ENCODE peak calls at places on chromosome 15, in six cellular contexts. F is A549, V is HepG2, P is IMR-90, I is SK-N-SH, E is K562. H is an unnamed sample.

GRCh38 chr15:31111091-31111647 is 9.6 kb upstream of the TRPM1 start:
- DNase-seq in V (no peak), E (no peak), F (no peak), I (no peak), P (peak), H (no peak)

GRCh38 chr15:84797801-84798200 is 19.4 kb upstream of the ALPK3 start:
- DNase-seq in F (no peak), V (no peak), E (no peak), I (no peak), P (no peak), H (no peak)

GRCh38 chr15:34986326-34987181 is 1.5 kb downstream of the ZNF770 start:
- DNase-seq in E (peak), V (no peak), I (no peak), F (no peak), P (no peak), H (no peak)

GRCh38 chr15:99925661-99926461 is 192.6 kb upstream of the LYSMD4 start:
- DNase-seq in E (peak), I (peak), P (no peak), V (no peak), F (peak), H (no peak)

GRCh38 chr15:76866716-76867321 is 38.3 kb downstream of the SCAPER start:
- DNase-seq in V (peak), F (peak), P (peak), E (peak), I (peak), H (no peak)

GRCh38 chr15:22930782-22931484 is 49.2 kb downstream of the CYFIP1 start:
- DNase-seq in I (no peak), V (no peak), E (no peak), P (peak), F (no peak), H (no peak)

GRCh38 chr15:93035092-93035915 is 53.7 kb downstream of the RGMA start:
- DNase-seq in V (no peak), F (no peak), I (peak), P (no peak), E (no peak), H (no peak)

GRCh38 chr15:90101130-90101968 is 919 bp downstream of the IDH2 start:
- DNase-seq in F (no peak), I (peak), P (no peak), E (peak), V (no peak), H (no peak)

GRCh38 chr15:73017987-73018386 is 34.3 kb upstream of the NEO1 start:
- DNase-seq in E (no peak), I (no peak), F (no peak), P (no peak), V (no peak), H (no peak)

GRCh38 chr15:59218099-59218498 is 11.5 kb downstream of the LDHAL6B start:
- DNase-seq in P (no peak), E (no peak), V (no peak), F (no peak), I (no peak), H (no peak)

GRCh38 chr15:88571153-88572029 is 24.9 kb upstream of the DET1 start:
- DNase-seq in P (no peak), E (no peak), F (no peak), V (no peak), I (peak), H (no peak)

GRCh38 chr15:88580532-88580931 is 34.1 kb upstream of the DET1 start:
- DNase-seq in P (no peak), I (peak), F (no peak), E (no peak), V (no peak), H (no peak)

GRCh38 chr15:88574062-88574461 is 27.6 kb upstream of the DET1 start:
- DNase-seq in I (no peak), E (no peak), V (no peak), F (no peak), P (no peak), H (no peak)

GRCh38 chr15:88572030-88572333 is 25.5 kb upstream of the DET1 start:
- DNase-seq in F (no peak), P (no peak), E (no peak), V (no peak), I (peak), H (no peak)

GRCh38 chr15:88574646-88575045 is 28.2 kb upstream of the DET1 start:
- DNase-seq in I (no peak), E (no peak), V (no peak), P (no peak), F (no peak), H (no peak)
- TF ChIP-seq SMC3 in I (no peak), E (no peak), V (no peak), P (no peak), F (no peak), H (no peak)

DNA sequence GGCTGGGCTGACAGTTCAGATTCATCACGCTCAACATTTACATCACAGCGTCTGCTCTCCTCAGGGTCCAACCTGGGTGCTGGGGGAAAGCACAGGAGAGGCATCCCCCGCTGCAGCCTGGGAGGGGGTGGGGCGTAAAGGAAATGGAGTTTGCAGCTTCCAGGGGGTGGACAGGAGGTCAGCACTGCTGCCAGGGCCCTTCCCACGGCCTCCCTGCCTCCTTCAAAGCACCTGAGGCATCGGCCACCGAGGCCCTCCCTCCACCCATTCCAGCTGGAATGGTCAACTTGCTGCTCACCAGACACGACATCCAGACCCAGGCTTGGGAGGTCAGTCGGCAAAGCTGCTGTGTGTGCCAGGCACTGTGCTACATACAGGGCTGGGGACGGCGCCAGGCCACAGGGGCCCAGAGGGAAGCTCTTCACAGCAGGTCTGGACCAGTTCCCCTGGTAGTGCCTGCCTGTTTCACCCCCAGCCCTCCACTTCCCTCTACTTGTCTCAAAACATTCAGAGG is 120.8 kb downstream of the ANP32A start:
- DNase-seq in I (no peak), V (no peak), P (no peak), F (no peak), E (no peak), H (no peak)
- TF ChIP-seq SMC3 in I (no peak), V (no peak), P (no peak), F (no peak), E (no peak), H (no peak)

DNA sequence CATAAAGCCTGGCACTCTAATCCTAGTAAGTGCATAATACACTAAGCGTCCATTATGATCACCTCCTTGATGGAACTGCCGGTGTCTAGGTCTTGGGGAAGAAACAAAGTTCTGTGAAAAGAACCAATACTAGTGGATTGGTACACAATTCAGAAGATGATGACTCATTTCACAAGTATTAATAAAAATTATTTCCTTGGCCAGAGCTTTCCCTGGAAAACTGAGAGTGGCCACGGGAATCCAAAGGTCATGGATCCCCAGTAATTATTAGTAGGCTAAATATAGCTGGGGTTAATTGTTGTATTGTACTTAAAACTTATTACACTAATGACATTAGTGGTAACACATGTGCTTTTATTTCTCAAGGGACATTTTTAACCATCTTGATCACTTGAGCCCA is 808.0 kb upstream of the NR2F2 start:
- DNase-seq in I (no peak), E (no peak), F (no peak), P (peak), V (no peak), H (no peak)
- TF ChIP-seq SMC3 in I (no peak), E (no peak), F (no peak), P (no peak), V (no peak), H (no peak)

GRCh38 chr15:91508633-91509032 is 344.9 kb upstream of the SLCO3A1 start:
- DNase-seq in E (no peak), V (no peak), F (no peak), P (peak), I (no peak), H (no peak)
- TF ChIP-seq SMC3 in E (no peak), V (no peak), F (no peak), P (no peak), I (no peak), H (no peak)

GRCh38 chr15:46708226-46708625 is 1009.1 kb upstream of the SEMA6D start:
- DNase-seq in I (no peak), F (no peak), V (no peak), E (no peak), P (no peak), H (no peak)

GRCh38 chr15:46703871-46704637 is 1013.3 kb upstream of the SEMA6D start:
- DNase-seq in F (no peak), I (no peak), E (no peak), V (no peak), P (no peak), H (peak)

GRCh38 chr15:46707452-46707851 is 1009.9 kb upstream of the SEMA6D start:
- DNase-seq in I (no peak), F (no peak), E (no peak), V (no peak), P (no peak), H (no peak)

GRCh38 chr15:46701347-46701746 is 1016.0 kb upstream of the SEMA6D start:
- DNase-seq in F (no peak), P (no peak), V (no peak), I (no peak), E (no peak), H (no peak)

GRCh38 chr15:46703352-46703861 is 1013.9 kb upstream of the SEMA6D start:
- DNase-seq in I (no peak), F (no peak), P (no peak), E (no peak), V (no peak), H (peak)
- TF ChIP-seq SMC3 in I (no peak), F (no peak), P (no peak), E (no peak), V (no peak), H (no peak)

GRCh38 chr15:48191574-48192225 is at the start of gene CTXN2:
- DNase-seq in P (no peak), E (no peak), F (no peak), V (no peak), I (peak), H (no peak)
- TF ChIP-seq SMC3 in P (no peak), E (no peak), F (no peak), V (no peak), I (no peak), H (no peak)

H was measured in GM12878.